ENCODE peak calls at places on chromosome 7, in four cellular contexts. M is NCI-H748 treated with DMSO at 0.1 percent for 48 hours, X is skeletal muscle cell, P is bronchial epithelial cell. W is an unnamed sample.

GRCh38 chr7:157518514-157519175 is 181.8 kb downstream of the DNAJB6 start:
- DNase-seq in M (no peak), X (no peak), P (no peak), W (no peak)

GRCh38 chr7:56028942-56029630 is 22.2 kb downstream of the PSPH start:
- DNase-seq in M (no peak), X (no peak), P (peak), W (no peak)

GRCh38 chr7:36710186-36710813 is 14.0 kb downstream of the AOAH start:
- DNase-seq in M (no peak), X (no peak), P (no peak), W (no peak)

GRCh38 chr7:113996405-113996804 is 77.6 kb upstream of the PPP1R3A start:
- DNase-seq in M (no peak), X (no peak), P (peak), W (no peak)

GRCh38 chr7:106285801-106286492 is 1.2 kb upstream of the NAMPT start:
- DNase-seq in M (no peak), X (no peak), P (no peak), W (no peak)

GRCh38 chr7:157522954-157523353 is 186.2 kb downstream of the DNAJB6 start:
- DNase-seq in M (no peak), X (no peak), P (no peak), W (no peak)

GRCh38 chr7:26631601-26632000 is 232.8 kb downstream of the SKAP2 start:
- DNase-seq in M (no peak), X (no peak), P (no peak), W (no peak)

GRCh38 chr7:620052-620451 is 100.4 kb upstream of the PDGFA start:
- DNase-seq in M (no peak), X (no peak), P (peak), W (no peak)

GRCh38 chr7:73702226-73702625 is 17.2 kb downstream of the STX1A start:
- DNase-seq in M (no peak), X (no peak), P (no peak), W (no peak)

GRCh38 chr7:102064361-102065025 is 222.2 kb upstream of the SH2B2 start:
- DNase-seq in M (no peak), X (no peak), P (peak), W (no peak)

GRCh38 chr7:149806726-149807125 is 31.4 kb upstream of the ZNF862 start:
- DNase-seq in M (no peak), X (no peak), P (no peak), W (no peak)